ENCODE peak calls at places on chromosomes 13 and 19, in six cellular contexts. D is GM23248, K is neural progenitor cell, V is endothelial cell of umbilical vein, F is PC-3, H is keratinocyte. T is an unnamed sample.

GRCh38 chr13:33639158-33639557 is 178.8 kb upstream of the RFC3 start:
- DNase-seq in D (peak; percentile 94), K (no peak), V (no peak), F (no peak), H (no peak), T (no peak)

GRCh38 chr13:110644892-110645521 is 29.7 kb downstream of the NAXD start:
- DNase-seq in D (peak; percentile 73), K (peak; percentile 93), V (peak; percentile 50), F (peak; percentile 29), H (no peak), T (no peak)

GRCh38 chr13:49711218-49711863 is 20.1 kb upstream of the EBPL start:
- DNase-seq in D (peak; percentile 78), K (no peak), V (peak; percentile 44), F (peak; percentile 43), H (no peak), T (no peak)

GRCh38 chr13:35716186-35716585 is 239.7 kb upstream of the MAB21L1 start:
- DNase-seq in D (peak; percentile 56), K (no peak), V (no peak), F (peak; percentile 74), H (no peak), T (no peak)

GRCh38 chr19:35931874-35932202 is 4.3 kb upstream of the LRFN3 start:
- DNase-seq in D (no peak), K (no peak), V (no peak), F (no peak), H (no peak), T (no peak)

GRCh38 chr13:50370303-50370950 is 355.2 kb downstream of the KCNRG start:
- DNase-seq in D (no peak), K (no peak), V (no peak), F (no peak), H (no peak), T (no peak)

GRCh38 chr13:93249259-93249917 is 22.8 kb downstream of the GPC6 start:
- DNase-seq in D (peak; percentile 88), K (no peak), V (no peak), F (peak; percentile 85), H (no peak), T (no peak)

GRCh38 chr13:106213028-106213427 is 322.4 kb downstream of the EFNB2 start:
- DNase-seq in D (no peak), K (peak; percentile 75), V (no peak), F (no peak), H (no peak), T (peak; percentile 4)

GRCh38 chr19:37961198-37961597 is 54.2 kb downstream of the SIPA1L3 start:
- DNase-seq in D (no peak), K (no peak), V (peak; percentile 3), F (no peak), H (no peak), T (no peak)

GRCh38 chr13:21069561-21070004 is 8.2 kb upstream of the LATS2 start:
- DNase-seq in D (peak; percentile 95), K (no peak), V (no peak), F (peak; percentile 94), H (peak; percentile 44), T (no peak)

GRCh38 chr13:113952151-113952982 is 21.5 kb downstream of the C13orf46 start:
- DNase-seq in D (no peak), K (no peak), V (no peak), F (no peak), H (no peak), T (no peak)

GRCh38 chr19:5665781-5666513 is 14.4 kb downstream of the MICOS13 start:
- DNase-seq in D (peak; percentile 84), K (no peak), V (peak; percentile 59), F (peak; percentile 58), H (no peak), T (no peak)

GRCh38 chr13:98111168-98112098 is 31.5 kb upstream of the FARP1 start:
- DNase-seq in D (no peak), K (no peak), V (no peak), F (no peak), H (no peak), T (no peak)

GRCh38 chr13:64333888-64334287 is 2896.2 kb downstream of the PCDH9 start:
- DNase-seq in D (no peak), K (peak; percentile 68), V (no peak), F (no peak), H (no peak), T (no peak)

GRCh38 chr19:2325261-2326046 is 2.9 kb downstream of the LSM7 start:
- DNase-seq in D (no peak), K (no peak), V (peak; percentile 59), F (no peak), H (no peak), T (no peak)

GRCh38 chr13:106212436-106213010 is 322.9 kb downstream of the EFNB2 start:
- DNase-seq in D (no peak), K (no peak), V (no peak), F (no peak), H (no peak), T (no peak)

GRCh38 chr13:94061316-94061715 is 418.2 kb downstream of the DCT start:
- DNase-seq in D (peak; percentile 81), K (no peak), V (no peak), F (no peak), H (no peak), T (no peak)

GRCh38 chr19:49442354-49442753 is 1.0 kb upstream of the SLC17A7 start:
- DNase-seq in D (peak; percentile 36), K (peak; percentile 67), V (no peak), F (peak; percentile 20), H (no peak), T (no peak)
- TF ChIP-seq EZH2 in D (no peak), K (no peak), V (peak; percentile 48), F (no peak), H (no peak), T (no peak)

GRCh38 chr19:46073268-46073922 is 32.6 kb upstream of the IGFL4 start:
- DNase-seq in D (peak; percentile 43), K (no peak), V (no peak), F (peak; percentile 8), H (no peak), T (no peak)

GRCh38 chr19:46067691-46068090 is 26.9 kb upstream of the IGFL4 start:
- DNase-seq in D (no peak), K (no peak), V (no peak), F (peak; percentile 14), H (no peak), T (no peak)

GRCh38 chr19:46065486-46065885 is 24.7 kb upstream of the IGFL4 start:
- DNase-seq in D (peak; percentile 72), K (no peak), V (no peak), F (peak; percentile 63), H (no peak), T (no peak)

GRCh38 chr19:46069841-46070341 is 29.1 kb upstream of the IGFL4 start:
- DNase-seq in D (peak; percentile 90), K (no peak), V (peak; percentile 89), F (peak; percentile 67), H (peak; percentile 61), T (no peak)

DNA sequence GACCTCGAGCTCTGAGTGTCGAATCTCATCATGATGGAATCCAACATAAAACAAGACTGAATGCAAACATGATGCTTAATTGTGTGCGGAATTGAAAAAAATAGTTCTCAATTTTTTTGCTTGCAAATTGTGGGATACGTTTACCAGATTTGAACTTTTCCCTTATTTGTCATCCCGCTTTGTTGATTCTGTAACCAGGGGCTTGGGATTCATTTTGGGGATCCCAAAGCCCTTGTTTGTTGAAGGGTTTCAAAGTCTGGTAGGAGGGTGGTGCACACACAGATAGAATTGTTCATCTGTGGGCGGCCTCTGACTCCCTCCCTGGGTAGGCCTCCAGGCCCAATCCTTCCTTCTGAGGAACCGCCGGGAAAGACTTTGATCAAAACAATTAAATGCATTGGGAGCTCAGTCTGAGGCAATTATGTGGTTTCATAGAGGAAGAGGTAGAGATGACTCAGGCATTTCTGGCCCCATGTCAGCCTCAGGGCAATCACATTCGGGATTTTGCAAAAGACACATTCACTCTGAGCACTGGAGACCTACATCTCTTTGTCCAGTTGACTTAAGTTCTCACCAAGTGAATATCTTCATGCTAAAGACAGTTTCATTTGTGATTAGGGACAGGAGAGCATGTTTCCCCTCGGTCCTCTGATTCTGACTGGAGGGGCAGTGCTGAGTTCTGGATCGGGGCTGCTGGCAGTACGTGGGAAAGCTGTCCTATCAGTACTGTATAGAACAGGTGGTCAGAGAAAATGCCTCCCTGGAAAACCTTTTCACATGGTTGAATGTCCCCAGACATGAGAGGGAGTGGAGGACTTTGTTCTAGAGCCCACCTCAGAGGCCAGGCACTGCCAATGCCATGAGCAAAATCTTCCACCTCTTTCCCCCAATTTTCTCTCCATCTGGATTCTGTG is 27.8 kb upstream of the IGFL4 start:
- DNase-seq in D (peak; percentile 93), K (no peak), V (peak; percentile 79), F (peak; percentile 94), H (peak; percentile 83), T (peak; percentile 89)
- TF ChIP-seq EZH2 in D (no peak), K (no peak), V (peak; percentile 27), F (no peak), H (no peak), T (no peak)

GRCh38 chr19:45499196-45500180 is 1.2 kb downstream of the PPM1N start:
- DNase-seq in D (peak; percentile 57), K (peak; percentile 86), V (peak; percentile 38), F (peak; percentile 42), H (no peak), T (no peak)
- TF ChIP-seq EZH2 in D (no peak), K (peak; percentile 45), V (no peak), F (no peak), H (no peak), T (no peak)

DNA sequence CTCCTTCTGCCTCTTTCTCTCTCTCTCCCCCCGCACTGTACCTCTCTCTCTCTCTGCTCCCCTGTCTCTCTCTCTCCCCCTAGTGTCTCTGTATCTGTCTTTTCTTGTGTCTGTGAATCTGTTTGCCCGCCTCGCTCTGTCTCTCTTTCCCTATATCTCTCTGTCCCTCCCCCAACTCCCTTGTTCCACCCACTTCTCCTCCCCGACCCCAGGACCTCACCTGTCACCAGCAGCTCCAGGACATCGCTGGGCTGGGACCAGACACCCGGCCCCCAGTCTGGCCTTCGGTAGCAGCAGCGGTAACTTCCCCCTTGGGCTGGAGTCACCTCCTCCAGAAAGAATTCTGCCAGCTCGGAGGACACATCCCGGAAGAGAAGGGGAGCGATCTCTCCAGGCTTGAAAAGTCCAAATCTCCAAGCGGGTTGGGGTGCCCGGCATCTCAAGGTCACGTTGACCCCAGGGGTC is 3.9 kb downstream of the OSCAR start:
- DNase-seq in D (peak; percentile 66), K (peak; percentile 23), V (no peak), F (peak; percentile 25), H (no peak), T (peak; percentile 19)
- TF ChIP-seq EZH2 in D (no peak), K (no peak), V (no peak), F (no peak), H (no peak), T (no peak)

GRCh38 chr13:112057736-112058518 is 9.0 kb upstream of the SOX1 start:
- DNase-seq in D (no peak), K (peak; percentile 74), V (peak; percentile 6), F (no peak), H (no peak), T (no peak)

GRCh38 chr13:112056284-112056727 is 10.6 kb upstream of the SOX1 start:
- DNase-seq in D (no peak), K (peak; percentile 73), V (no peak), F (no peak), H (no peak), T (no peak)

GRCh38 chr13:112057434-112057735 is 9.6 kb upstream of the SOX1 start:
- DNase-seq in D (no peak), K (peak; percentile 38), V (no peak), F (no peak), H (no peak), T (no peak)

GRCh38 chr13:112055417-112056206 is 11.3 kb upstream of the SOX1 start:
- DNase-seq in D (no peak), K (peak; percentile 52), V (no peak), F (no peak), H (no peak), T (no peak)

GRCh38 chr13:112056739-112057433 is 10.1 kb upstream of the SOX1 start:
- DNase-seq in D (no peak), K (peak; percentile 34), V (no peak), F (no peak), H (no peak), T (no peak)
- TF ChIP-seq EZH2 in D (no peak), K (peak; percentile 29), V (no peak), F (no peak), H (peak; percentile 14), T (no peak)

T was measured in HCT116.